ENCODE peak calls at places on chromosomes 11 and 22, in seven cellular contexts. G is anterior cingulate cortex; A is cardiac septum; K is neuronal stem cell; E is Caki2; X is activated naive CD4-positive, alpha-beta T cell treated with Interleukin-2 at 50 U/mL for 16 hours; S is HTR-8/SVneo. B is an unnamed sample.

GRCh38 chr22:39292561-39293074 is 26.8 kb downstream of the RPL3 start:
- DNase-seq in G (no peak), A (peak), K (peak), E (peak), X (no peak), S (peak), B (peak)

GRCh38 chr11:93895106-93895862 is 44.9 kb upstream of the VSTM5 start:
- DNase-seq in G (no peak), A (no peak), K (peak), E (peak), X (no peak), S (peak), B (no peak)

GRCh38 chr11:3614742-3615171 is 27.0 kb downstream of the ART5 start:
- DNase-seq in G (no peak), A (no peak), K (no peak), E (peak), X (peak), S (no peak), B (no peak)

GRCh38 chr11:22763166-22763565 is 66.4 kb downstream of the SVIP start:
- DNase-seq in G (no peak), A (no peak), K (no peak), E (no peak), X (no peak), S (no peak), B (no peak)

GRCh38 chr22:46826438-46826837 is 64.0 kb downstream of the TBC1D22A start:
- DNase-seq in G (no peak), A (no peak), K (no peak), E (no peak), X (no peak), S (no peak), B (peak)

GRCh38 chr11:36376888-36377758 is 81.0 kb downstream of the PRR5L start:
- DNase-seq in G (no peak), A (peak), K (peak), E (no peak), X (peak), S (peak), B (peak)

GRCh38 chr11:72703281-72704008 is 29.2 kb upstream of the PDE2A start:
- DNase-seq in G (no peak), A (no peak), K (no peak), E (peak), X (no peak), S (no peak), B (peak)

GRCh38 chr11:15651033-15651432 is 536.3 kb downstream of the INSC start:
- DNase-seq in G (no peak), A (no peak), K (no peak), E (no peak), X (no peak), S (no peak), B (no peak)

GRCh38 chr11:12137938-12138731 is 27.7 kb downstream of the MICAL2 start:
- DNase-seq in G (no peak), A (no peak), K (no peak), E (peak), X (no peak), S (no peak), B (no peak)